ENCODE peak calls at places on chromosomes 13 and 19, in four cellular contexts. Y is B cell, W is heart left ventricle, H is epithelial cell of esophagus. I is an unnamed sample.

GRCh38 chr19:14149509-14149994 is 13.2 kb upstream of the ASF1B start:
- DNase-seq in H (peak; percentile 22), Y (peak; percentile 77), W (peak; percentile 87), I (no peak)

GRCh38 chr13:45575146-45575829 is 40.3 kb downstream of the ERICH6B start:
- DNase-seq in Y (no peak), H (peak; percentile 36), W (no peak), I (no peak)

GRCh38 chr13:93146584-93147292 is 79.9 kb upstream of the GPC6 start:
- DNase-seq in Y (no peak), H (peak; percentile 58), W (no peak), I (no peak)

GRCh38 chr19:48064509-48064908 is 20.6 kb upstream of the CABP5 start:
- DNase-seq in H (no peak), Y (no peak), W (no peak), I (no peak)

GRCh38 chr13:40221460-40222201 is 444.8 kb downstream of the FOXO1 start:
- DNase-seq in W (no peak), Y (no peak), H (peak; percentile 23), I (no peak)

GRCh38 chr19:11321206-11322126 is 18.0 kb downstream of the RAB3D start:
- DNase-seq in W (no peak), H (peak; percentile 39), Y (no peak), I (no peak)

GRCh38 chr13:50580684-50581305 is 262.7 kb downstream of the DLEU7 start:
- DNase-seq in Y (no peak), H (peak; percentile 21), W (peak; percentile 39), I (no peak)

GRCh38 chr13:60974296-60974695 is 441.4 kb downstream of the PCDH20 start:
- DNase-seq in Y (no peak), H (no peak), W (no peak), I (no peak)

GRCh38 chr19:5152013-5152763 is 183.3 kb downstream of the KDM4B start:
- DNase-seq in H (no peak), W (no peak), Y (peak; percentile 44), I (no peak)

GRCh38 chr19:16938211-16938610 is 49.4 kb downstream of the F2RL3 start:
- DNase-seq in H (no peak), W (no peak), Y (no peak), I (no peak)

GRCh38 chr13:43872181-43872580 is 7.4 kb downstream of the CCDC122 start:
- DNase-seq in W (no peak), Y (no peak), H (no peak), I (no peak)

GRCh38 chr13:43877788-43878187 is 1.8 kb downstream of the CCDC122 start:
- DNase-seq in Y (no peak), H (peak; percentile 14), W (no peak), I (no peak)

GRCh38 chr13:43876366-43876765 is 3.2 kb downstream of the CCDC122 start:
- DNase-seq in W (no peak), H (peak; percentile 59), Y (no peak), I (no peak)

GRCh38 chr13:43878897-43879322 is 630 bp downstream of the CCDC122 start:
- DNase-seq in Y (no peak), W (peak; percentile 85), H (peak; percentile 48), I (peak; percentile 43)

DNA sequence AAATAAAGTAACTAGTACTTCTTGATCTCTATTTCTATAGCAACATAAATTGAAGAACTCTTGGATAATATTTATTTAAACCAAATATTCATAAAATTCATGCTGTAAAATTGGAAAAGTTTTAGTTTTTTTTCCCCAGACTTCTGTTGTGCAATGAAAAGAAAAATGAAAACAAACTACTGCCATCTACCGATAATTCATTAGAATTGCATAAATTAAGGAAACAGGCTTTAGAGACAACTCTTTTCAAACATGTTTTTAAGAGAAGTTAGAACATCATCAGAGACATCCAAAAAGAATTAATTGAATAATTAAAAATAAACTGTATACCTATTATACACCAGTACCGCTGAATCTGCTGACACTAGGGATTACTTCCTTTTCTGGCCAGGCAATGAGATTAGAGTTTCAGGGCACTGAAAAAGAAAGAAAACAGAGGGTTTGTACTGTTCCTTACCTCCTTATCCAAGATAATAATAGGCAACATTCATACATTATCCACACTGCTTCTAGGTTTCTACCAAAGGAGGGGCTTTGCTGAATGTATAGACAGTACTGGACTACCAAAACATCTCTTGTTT is 4.9 kb downstream of the CCDC122 start:
- DNase-seq in H (peak; percentile 27), W (no peak), Y (no peak), I (no peak)
- TF ChIP-seq CTCF in H (peak; percentile 34), W (peak; percentile 45), Y (peak; percentile 90), I (no peak)

DNA sequence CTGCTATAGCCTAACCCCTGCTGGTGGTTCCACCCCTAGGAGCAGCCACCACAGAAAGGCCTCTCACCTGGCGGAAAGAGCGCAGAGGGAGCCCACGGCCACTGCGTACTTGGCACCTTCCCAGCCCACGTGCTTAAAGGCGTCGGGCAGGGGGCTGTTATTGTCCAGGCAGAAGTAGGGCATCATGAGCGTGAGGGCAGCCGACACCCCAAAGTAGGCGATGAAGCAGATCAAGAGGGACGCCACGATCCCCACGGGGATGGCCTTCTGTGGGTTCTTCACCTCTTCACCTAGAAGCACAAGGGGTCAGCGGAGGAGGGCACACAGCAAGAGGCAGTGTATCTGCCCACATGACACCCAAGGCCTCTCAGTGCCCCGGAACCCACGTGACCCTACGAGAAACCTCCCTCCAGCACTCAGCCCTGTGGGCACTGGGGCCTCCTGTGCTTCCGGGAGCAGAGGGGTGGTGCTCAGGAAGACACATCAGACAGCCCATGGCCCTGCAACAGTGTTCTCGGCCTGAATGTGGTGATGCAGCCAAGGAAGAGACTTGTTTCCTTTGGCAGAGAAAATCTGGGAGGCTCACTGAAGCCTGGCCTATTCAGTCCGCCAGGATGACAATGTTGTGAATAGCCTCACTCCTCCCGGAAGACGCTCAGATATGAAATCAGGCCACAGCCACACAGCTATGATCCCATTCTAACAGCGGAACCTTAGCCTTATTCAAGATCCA is 72.1 kb downstream of the SLC7A1 start:
- DNase-seq in H (no peak), W (peak; percentile 73), Y (no peak), I (no peak)
- TF ChIP-seq CTCF in H (no peak), W (no peak), Y (no peak), I (no peak)

DNA sequence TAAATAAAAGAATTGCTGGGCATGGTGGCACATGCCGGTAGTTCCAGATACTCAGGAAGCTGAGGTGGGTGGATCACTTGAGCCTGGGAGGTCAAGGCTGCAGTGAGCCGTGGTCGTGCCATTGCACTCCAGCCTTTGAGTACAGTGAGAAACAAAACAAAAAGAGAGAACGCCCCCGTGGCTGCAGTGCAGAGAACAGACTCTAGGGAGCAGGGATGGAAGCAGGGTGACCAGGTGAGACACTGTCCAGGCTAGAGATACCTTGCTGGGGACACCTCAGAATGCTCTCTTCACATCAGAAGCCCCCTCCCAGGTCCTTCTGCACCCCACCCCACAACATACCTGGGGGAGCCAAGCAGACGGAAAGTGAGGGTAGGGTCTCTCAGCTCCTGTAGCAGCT is 24.8 kb downstream of the MAP4K1 start:
- DNase-seq in Y (no peak), H (no peak), W (no peak), I (no peak)
- TF ChIP-seq CTCF in Y (no peak), H (no peak), W (no peak), I (no peak)

DNA sequence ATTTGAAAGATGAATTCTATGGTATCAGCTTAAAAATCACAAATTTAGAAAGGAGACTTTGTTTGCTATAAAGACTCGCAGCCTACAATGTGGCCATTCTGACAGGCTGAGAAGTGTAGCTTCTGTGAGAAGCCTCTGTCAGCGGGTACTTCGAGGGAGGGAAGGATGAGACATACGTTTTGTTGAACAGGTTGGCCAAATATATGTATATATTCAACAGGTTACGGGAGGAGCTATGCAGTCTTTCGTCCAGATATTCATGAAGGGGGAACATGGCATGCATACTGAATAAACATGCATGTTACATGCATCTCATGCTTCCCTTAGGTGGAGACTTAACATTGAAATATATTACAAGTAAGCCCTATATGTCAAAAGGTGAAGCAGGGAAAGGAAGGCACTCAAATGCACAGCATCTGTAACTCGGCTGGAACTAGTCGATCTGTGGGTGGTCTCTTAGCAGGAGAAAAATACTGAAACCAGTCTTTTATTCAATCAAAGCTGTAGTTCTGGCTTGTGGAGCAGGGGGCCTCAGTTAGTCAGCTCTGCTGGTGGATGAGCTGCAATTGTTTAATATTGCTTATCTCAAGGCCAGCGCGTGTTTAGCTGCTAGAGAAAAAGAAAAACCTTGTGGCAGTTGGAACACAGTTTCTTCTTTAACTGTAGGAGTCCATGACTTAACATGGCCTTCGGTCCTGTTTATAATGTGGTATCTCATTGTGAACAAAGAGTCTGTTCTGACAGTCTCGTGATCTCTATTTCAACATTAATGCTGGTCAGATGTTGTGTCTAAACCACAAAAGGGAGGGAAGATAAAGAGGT is 94.3 kb downstream of the FAM216B start:
- DNase-seq in Y (no peak), W (no peak), H (no peak), I (no peak)
- TF ChIP-seq CTCF in Y (no peak), W (no peak), H (no peak), I (no peak)

I was measured in omental fat pad.